ENCODE peak calls at places on chromosomes 11 and 22, in seven cellular contexts. K is prostate gland, U is transverse colon, G is HepG2, A is HCT116, O is stomach, S is vagina. I is an unnamed sample.

GRCh38 chr22:50068096-50068495 is 10.0 kb upstream of the TTLL8 start:
- DNase-seq in U (no peak), S (no peak), O (no peak), K (no peak), A (no peak), G (no peak), I (no peak)

GRCh38 chr22:47045691-47046410 is 283.4 kb downstream of the TBC1D22A start:
- DNase-seq in O (no peak), G (no peak), U (no peak), A (no peak), K (no peak), S (no peak), I (peak; percentile 69)

GRCh38 chr11:83583953-83584352 is 297.8 kb upstream of the CCDC90B start:
- DNase-seq in U (no peak), O (no peak), S (no peak), K (no peak), G (no peak), A (no peak), I (no peak)

GRCh38 chr11:112652786-112653390 is 308.3 kb upstream of the NCAM1 start:
- DNase-seq in O (no peak), A (no peak), U (no peak), K (no peak), S (no peak), G (no peak), I (no peak)

GRCh38 chr11:27208846-27209245 is 154.2 kb downstream of the CCDC34 start:
- DNase-seq in G (no peak), K (no peak), U (no peak), A (no peak), S (no peak), O (no peak), I (no peak)

GRCh38 chr22:46055176-46055850 is 78.4 kb upstream of the WNT7B start:
- DNase-seq in K (no peak), G (no peak), U (peak; percentile 79), S (no peak), O (peak; percentile 72), A (no peak), I (peak; percentile 84)

GRCh38 chr11:1882265-1883238 is 9.1 kb downstream of the PRR33 start:
- DNase-seq in S (no peak), A (peak; percentile 43), U (peak; percentile 80), G (peak; percentile 49), K (peak; percentile 63), O (peak; percentile 82), I (peak; percentile 96)

GRCh38 chr11:119806064-119806915 is 77.3 kb upstream of the NECTIN1 start:
- DNase-seq in K (no peak), U (peak; percentile 39), O (no peak), A (no peak), G (no peak), S (no peak), I (peak; percentile 41)

GRCh38 chr22:30325065-30325720 is 1.5 kb downstream of the TBC1D10A start:
- DNase-seq in S (no peak), U (peak; percentile 73), A (no peak), K (peak; percentile 76), G (no peak), O (peak; percentile 48), I (no peak)

GRCh38 chr22:43013355-43014061 is 1.4 kb downstream of the PACSIN2 start:
- DNase-seq in O (no peak), U (no peak), K (no peak), G (peak; percentile 27), S (no peak), A (no peak), I (no peak)

GRCh38 chr11:65218446-65218845 is 36.7 kb downstream of the CAPN1 start:
- DNase-seq in S (no peak), A (no peak), K (no peak), U (no peak), O (no peak), G (no peak), I (peak; percentile 23)

GRCh38 chr11:64660706-64661105 is 62.3 kb downstream of the NRXN2 start:
- DNase-seq in A (no peak), S (no peak), G (no peak), U (no peak), O (no peak), K (no peak), I (no peak)

GRCh38 chr22:30777589-30777988 is 82.9 kb downstream of the OSBP2 start:
- DNase-seq in A (no peak), G (no peak), U (no peak), K (no peak), O (no peak), S (no peak), I (peak; percentile 3)

GRCh38 chr11:121059605-121060004 is 35.7 kb downstream of the TBCEL start:
- DNase-seq in A (no peak), S (no peak), U (no peak), O (no peak), G (no peak), K (no peak), I (no peak)

GRCh38 chr11:131922220-131922619 is 551.8 kb downstream of the NTM start:
- DNase-seq in A (no peak), S (no peak), G (no peak), U (no peak), O (no peak), K (no peak), I (no peak)

GRCh38 chr11:16613401-16614381 is 124.8 kb upstream of the C11orf58 start:
- DNase-seq in S (no peak), A (peak; percentile 61), K (peak; percentile 81), U (peak; percentile 83), G (peak; percentile 73), O (peak; percentile 87), I (peak; percentile 90)

GRCh38 chr22:35883028-35883620 is 145.5 kb downstream of the RBFOX2 start:
- DNase-seq in U (no peak), A (peak; percentile 31), S (no peak), O (no peak), K (no peak), G (no peak), I (no peak)

GRCh38 chr22:19991645-19992451 is 24.8 kb downstream of the ARVCF start:
- DNase-seq in G (no peak), S (no peak), U (no peak), K (no peak), A (no peak), O (no peak), I (peak; percentile 53)

GRCh38 chr11:107493117-107493516 is 35.5 kb upstream of the CWF19L2 start:
- DNase-seq in S (no peak), O (no peak), U (no peak), G (no peak), A (no peak), K (no peak), I (no peak)

GRCh38 chr22:19169002-19169946 is 9.3 kb downstream of the SLC25A1 start:
- DNase-seq in G (no peak), S (no peak), K (no peak), O (no peak), U (no peak), A (no peak), I (no peak)

GRCh38 chr11:23353611-23354010 is 493.3 kb upstream of the CCDC179 start:
- DNase-seq in O (no peak), G (no peak), K (no peak), S (no peak), U (no peak), A (no peak), I (no peak)

DNA sequence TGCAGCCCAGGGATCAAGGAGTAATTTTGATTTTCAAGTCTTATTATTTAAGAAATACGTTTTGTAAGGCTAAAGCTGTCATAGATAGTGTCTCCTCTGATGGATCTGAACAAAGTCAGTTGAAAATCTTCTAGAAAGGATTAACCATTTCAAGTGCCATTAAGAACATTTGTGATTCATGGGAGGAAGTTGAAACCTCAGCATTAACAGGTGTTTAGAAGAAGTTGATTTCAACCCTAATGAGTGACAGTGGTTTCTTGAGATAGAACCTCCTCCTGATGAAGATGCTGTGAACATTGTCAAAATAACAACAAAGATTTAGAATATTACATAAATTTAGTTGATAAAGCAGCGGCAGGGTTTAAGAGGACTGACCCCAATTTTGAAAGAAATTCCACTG is 61.7 kb downstream of the PRR5L start:
- DNase-seq in A (no peak), S (no peak), G (no peak), K (no peak), U (no peak), O (no peak), I (no peak)
- H3K4me1 ChIP-seq in A (no peaks in the 10 kb centered on the region), S (peaks cover 33% of the 10 kb centered on the region), G (no peaks in the 10 kb centered on the region), K (no peaks in the 10 kb centered on the region), U (peaks cover 49% of the 10 kb centered on the region), O (no peaks in the 10 kb centered on the region), I (peaks cover 74% of the 10 kb centered on the region)

DNA sequence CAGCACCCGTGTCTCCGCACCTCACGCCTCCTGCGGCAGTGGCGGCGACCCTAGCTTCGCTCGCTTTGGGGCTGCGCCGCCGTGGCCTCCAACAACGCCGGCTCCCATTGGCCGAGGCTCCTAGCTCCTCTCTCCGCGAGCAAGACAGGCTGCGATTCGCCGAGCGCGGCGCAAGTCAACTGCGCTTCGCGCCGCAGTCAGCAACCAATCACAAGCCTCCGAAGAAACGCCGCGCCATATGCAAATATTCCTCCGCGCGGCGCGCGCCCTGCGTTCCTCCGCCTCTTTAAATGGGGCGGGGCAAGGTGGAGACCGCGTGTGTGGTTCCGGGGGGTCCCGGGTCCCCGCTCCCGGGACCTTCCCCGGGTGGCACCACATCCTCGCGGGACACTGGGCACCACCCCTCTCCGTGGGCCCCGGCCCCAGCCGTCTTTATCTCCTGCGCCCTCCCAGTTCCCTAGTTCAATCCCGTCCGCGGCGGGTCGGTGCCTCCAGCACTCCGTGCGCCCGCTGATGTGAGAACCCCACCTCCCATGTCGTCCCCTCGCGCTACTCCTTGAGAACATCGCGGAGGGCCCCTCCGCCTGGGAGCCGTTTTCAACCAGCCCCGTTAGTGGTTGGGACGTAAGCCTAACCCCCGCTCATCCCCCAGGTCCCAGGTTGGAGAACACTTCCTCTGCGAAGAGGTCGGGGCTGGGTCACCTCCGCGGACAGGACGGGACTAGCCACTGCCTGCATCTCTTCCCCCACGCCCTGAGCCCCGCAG is at the start of gene NAP1L4:
- DNase-seq in S (peak; percentile 96), A (peak; percentile 94), O (peak; percentile 98), G (peak; percentile 93), U (peak; percentile 97), K (peak; percentile 97), I (peak; percentile 98)
- TF ChIP-seq POLR2A in S (no peak), A (peak; percentile 52), O (no peak), G (peak; percentile 83), U (peak; percentile 59), K (peak; percentile 90), I (peak; percentile 31)

GRCh38 chr11:18383388-18384156 is 10.8 kb upstream of the LDHA start:
- DNase-seq in K (peak; percentile 49), O (peak; percentile 76), S (peak; percentile 97), G (peak; percentile 91), U (peak; percentile 83), A (peak; percentile 84), I (peak; percentile 87)
- TF ChIP-seq POLR2AphosphoS5 in K (peak; percentile 39), O (peak; percentile 64), S (peak; percentile 46), G (no peak), U (peak; percentile 69), A (peak; percentile 19), I (peak; percentile 31)

GRCh38 chr11:114200785-114201184 is 95.4 kb upstream of the NNMT start:
- DNase-seq in K (no peak), S (no peak), O (no peak), A (no peak), G (no peak), U (no peak), I (no peak)

GRCh38 chr11:114199051-114199450 is 97.1 kb upstream of the NNMT start:
- DNase-seq in O (no peak), U (no peak), K (no peak), G (no peak), S (no peak), A (no peak), I (peak; percentile 73)

GRCh38 chr11:114202011-114202609 is 94.1 kb upstream of the NNMT start:
- DNase-seq in G (no peak), S (no peak), A (no peak), U (no peak), K (no peak), O (no peak), I (no peak)

GRCh38 chr11:114201219-114201618 is 95.0 kb upstream of the NNMT start:
- DNase-seq in G (no peak), K (no peak), S (no peak), A (no peak), O (no peak), U (no peak), I (no peak)

GRCh38 chr11:114200351-114200750 is 95.8 kb upstream of the NNMT start:
- DNase-seq in U (no peak), G (no peak), K (no peak), O (no peak), A (no peak), S (no peak), I (no peak)
- H3K4me1 ChIP-seq in U (peaks cover 30% of the 10 kb centered on the region), G (no peaks in the 10 kb centered on the region), K (peaks cover 38% of the 10 kb centered on the region), O (peaks cover 49% of the 10 kb centered on the region), A (no peaks in the 10 kb centered on the region), S (peaks cover 56% of the 10 kb centered on the region), I (peaks cover 15% of the 10 kb centered on the region)